ENCODE peak calls at places on chromosomes 7 and 10, in eight cellular contexts. M is hypothalamus, B is AG08395, V is memory B cell, K is body of pancreas, D is MM.1S, Y is thyroid gland, Q is aorta. I is an unnamed sample.

GRCh38 chr10:110413049-110413783 is 84.5 kb upstream of the DUSP5 start:
- DNase-seq in Q (no peak), D (no peak), K (no peak), Y (no peak), B (no peak), M (no peak), V (no peak), I (no peak)

GRCh38 chr7:6271091-6271658 is 1.2 kb downstream of the CYTH3 start:
- DNase-seq in M (peak), Y (peak), Q (peak), B (peak), V (peak), D (no peak), K (peak), I (no peak)

GRCh38 chr7:12107841-12108249 is 103.2 kb upstream of the TMEM106B start:
- DNase-seq in K (no peak), M (no peak), D (no peak), Y (no peak), V (no peak), Q (no peak), B (no peak), I (no peak)

GRCh38 chr10:68023292-68023691 is 51.8 kb downstream of the HERC4 start:
- DNase-seq in V (no peak), D (no peak), B (no peak), Y (no peak), K (no peak), Q (no peak), M (no peak), I (no peak)

GRCh38 chr10:22573820-22574569 is 140.4 kb downstream of the PIP4K2A start:
- DNase-seq in V (peak), K (no peak), Q (no peak), D (peak), Y (no peak), B (peak), M (no peak), I (peak)

GRCh38 chr7:33039257-33039904 is 23.2 kb downstream of the NT5C3A start:
- DNase-seq in D (peak), Y (no peak), V (no peak), Q (no peak), K (no peak), B (peak), M (no peak), I (no peak)

GRCh38 chr10:118871244-118871865 is 116.6 kb upstream of the CACUL1 start:
- DNase-seq in B (no peak), Y (no peak), D (no peak), V (no peak), K (no peak), M (no peak), Q (no peak), I (no peak)

GRCh38 chr10:88157981-88158465 is 294.6 kb downstream of the PTEN start:
- DNase-seq in K (no peak), Y (no peak), Q (no peak), D (no peak), B (peak), M (no peak), V (no peak), I (no peak)

GRCh38 chr7:130394421-130395188 is 14.3 kb downstream of the CPA1 start:
- DNase-seq in Q (no peak), B (no peak), V (no peak), Y (no peak), K (no peak), M (no peak), D (no peak), I (no peak)

GRCh38 chr10:3887885-3888476 is 103.0 kb upstream of the KLF6 start:
- DNase-seq in B (peak), Y (no peak), D (no peak), M (no peak), V (no peak), K (peak), Q (peak), I (no peak)

GRCh38 chr7:157027568-157028527 is 17.4 kb upstream of the MNX1 start:
- DNase-seq in Y (no peak), D (no peak), Q (peak), M (no peak), K (no peak), V (no peak), B (no peak), I (no peak)

GRCh38 chr10:125263551-125263950 is 103.2 kb upstream of the CTBP2 start:
- DNase-seq in Q (no peak), V (no peak), B (no peak), Y (no peak), K (no peak), D (no peak), M (no peak), I (no peak)

GRCh38 chr7:94300176-94300835 is 94.4 kb upstream of the COL1A2 start:
- DNase-seq in D (no peak), V (no peak), M (no peak), Y (no peak), Q (no peak), B (no peak), K (no peak), I (peak)

GRCh38 chr7:129843365-129843898 is 109.3 kb downstream of the UBE2H start:
- DNase-seq in Y (no peak), V (no peak), K (no peak), B (no peak), M (no peak), D (no peak), Q (no peak), I (no peak)

GRCh38 chr7:158602905-158603772 is 15.5 kb upstream of the PTPRN2 start:
- DNase-seq in Q (no peak), D (no peak), V (no peak), M (no peak), B (no peak), Y (no peak), K (no peak), I (no peak)

GRCh38 chr7:19677201-19677600 is 31.6 kb downstream of the POLR1F start:
- DNase-seq in K (no peak), Q (no peak), V (no peak), B (no peak), Y (no peak), M (no peak), D (peak), I (no peak)

GRCh38 chr7:115059312-115059711 is 137.4 kb downstream of the MDFIC start:
- DNase-seq in K (no peak), M (no peak), V (no peak), Y (peak), Q (no peak), D (no peak), B (no peak), I (no peak)

GRCh38 chr7:77399838-77400237 is 16.3 kb downstream of the GSAP start:
- DNase-seq in B (no peak), K (no peak), M (no peak), D (no peak), Q (no peak), Y (no peak), V (no peak), I (no peak)

GRCh38 chr10:635088-635861 is 54.2 kb downstream of the DIP2C start:
- DNase-seq in M (peak), V (no peak), Y (no peak), D (no peak), B (no peak), Q (no peak), K (no peak), I (peak)

GRCh38 chr10:103709341-103709920 is 145.9 kb downstream of the SH3PXD2A start:
- DNase-seq in D (no peak), V (no peak), K (no peak), Y (no peak), M (peak), Q (no peak), B (peak), I (peak)

GRCh38 chr7:98933321-98933720 is 55.0 kb downstream of the TRRAP start:
- DNase-seq in Q (no peak), K (no peak), Y (no peak), M (no peak), D (no peak), B (no peak), V (no peak), I (no peak)

GRCh38 chr7:102273749-102274712 is 12.6 kb upstream of the SH2B2 start:
- DNase-seq in K (no peak), D (no peak), V (no peak), B (peak), Q (no peak), M (no peak), Y (no peak), I (peak)

GRCh38 chr10:94133239-94133638 is 139.5 kb downstream of the PLCE1 start:
- DNase-seq in B (peak), M (peak), K (peak), Q (no peak), Y (peak), V (no peak), D (no peak), I (no peak)

I was measured in SJCRH30.